ENCODE peak calls at places on chromosomes 13 and 19, in seven cellular contexts. C is left ventricle myocardium inferior; M is gastrocnemius medialis; T is transverse colon; Q is CD4-positive, alpha-beta memory T cell; W is left lung; Z is GM23338. N is an unnamed sample. For H3K27me3, the result is how much of the 10 kb centered on the place peaks cover.

GRCh38 chr13:79258489-79258888 is 147.6 kb downstream of the RBM26 start:
- DNase-seq in C (no peak), M (no peak), T (no peak), Q (no peak), W (no peak), Z (no peak), N (no peak)

GRCh38 chr19:35295792-35296462 is 4.0 kb downstream of the MAG start:
- DNase-seq in C (no peak), M (no peak), T (peak), Q (peak), W (no peak), Z (peak), N (no peak)

GRCh38 chr19:33902395-33902794 is 105.7 kb downstream of the KCTD15 start:
- DNase-seq in C (no peak), M (no peak), T (no peak), Q (no peak), W (no peak), Z (no peak), N (no peak)

GRCh38 chr13:43663474-43664090 is 123.2 kb downstream of the ENOX1 start:
- DNase-seq in C (no peak), M (no peak), T (no peak), Q (no peak), W (no peak), Z (no peak), N (no peak)

GRCh38 chr13:68727165-68727564 is 1380.5 kb upstream of the ATXN8OS start:
- DNase-seq in C (no peak), M (no peak), T (no peak), Q (no peak), W (no peak), Z (no peak), N (no peak)

GRCh38 chr13:28137556-28137955 is 789 bp upstream of the PAN3 start:
- DNase-seq in C (no peak), M (no peak), T (no peak), Q (no peak), W (no peak), Z (no peak), N (no peak)

GRCh38 chr19:28042516-28042915 is 1170.4 kb downstream of the UQCRFS1 start:
- DNase-seq in C (no peak), M (no peak), T (no peak), Q (no peak), W (no peak), Z (no peak), N (no peak)

GRCh38 chr13:112625698-112626097 is 37.7 kb upstream of the TUBGCP3 start:
- DNase-seq in C (no peak), M (no peak), T (no peak), Q (no peak), W (no peak), Z (no peak), N (no peak)

GRCh38 chr13:36125841-36126240 is 5.3 kb downstream of the DCLK1 start:
- DNase-seq in C (no peak), M (no peak), T (no peak), Q (no peak), W (no peak), Z (peak), N (no peak)

GRCh38 chr19:40320558-40320935 is 27.6 kb downstream of the C19orf47 start:
- DNase-seq in C (no peak), M (no peak), T (no peak), Q (no peak), W (peak), Z (no peak), N (no peak)

DNA sequence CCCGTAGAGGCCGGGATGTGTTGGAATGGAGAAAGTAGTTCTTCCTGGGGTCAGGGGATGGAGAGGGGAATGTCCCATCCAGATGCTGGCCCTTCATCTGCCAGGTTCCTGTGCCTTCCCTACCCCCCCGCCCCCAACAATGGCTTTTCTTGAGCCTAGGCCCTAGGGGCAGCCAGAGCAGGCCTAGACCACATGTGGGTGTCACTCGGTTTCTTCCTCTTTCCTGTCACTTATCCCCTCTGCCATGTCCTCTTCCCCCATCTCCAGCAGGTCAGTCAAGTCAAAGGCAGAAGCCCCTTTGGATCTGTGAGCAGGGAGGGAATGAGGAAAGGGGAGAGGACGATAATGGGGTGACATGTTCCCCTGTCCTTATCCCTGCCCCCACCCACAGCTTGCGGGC is 36.4 kb downstream of the LYL1 start:
- DNase-seq in C (no peak), M (no peak), T (no peak), Q (no peak), W (no peak), Z (no peak), N (no peak)
- H3K27ac ChIP-seq in C (peak), M (peak), T (no peak), Q (no peak), W (no peak), Z (no peak), N (no peak)

DNA sequence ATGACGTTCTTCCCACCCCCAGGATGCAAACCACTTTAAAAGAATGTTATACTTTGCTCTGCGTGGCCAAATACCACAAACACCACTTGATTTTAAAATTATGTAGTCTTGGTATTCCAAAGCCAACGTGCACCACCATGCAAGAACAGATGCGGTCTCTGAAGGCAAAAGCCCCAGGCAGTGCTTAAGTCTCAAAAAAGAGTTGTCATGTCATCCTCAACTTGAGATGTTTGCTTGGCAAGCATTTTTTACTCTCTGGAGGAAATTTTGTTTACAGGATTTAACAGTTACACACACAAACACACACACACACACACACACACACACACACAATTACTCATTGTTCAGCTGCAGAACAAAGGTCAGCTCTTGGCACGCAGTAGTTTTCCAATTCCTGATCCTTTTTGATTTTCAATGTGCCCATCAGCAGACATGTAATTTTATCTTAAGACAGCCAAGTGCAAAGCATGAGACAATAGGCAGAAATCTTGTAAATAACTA is 106.2 kb downstream of the RGCC start:
- DNase-seq in C (no peak), M (no peak), T (no peak), Q (no peak), W (no peak), Z (no peak), N (no peak)
- H3K4me3 ChIP-seq in C (no peak), M (no peak), T (no peak), Q (no peak), W (no peak), Z (no peak), N (no peak)

GRCh38 chr19:39203372-39204341 is at the start of gene SYCN:
- DNase-seq in C (no peak), M (no peak), T (no peak), Q (no peak), W (no peak), Z (peak), N (no peak)
- H3K27me3 ChIP-seq in C (half or more), M (under half), T (half or more), Q (under half), W (under half), Z (under half), N (under half)

GRCh38 chr13:34816543-34816942 is 125.5 kb upstream of the NBEA start:
- DNase-seq in C (no peak), M (no peak), T (no peak), Q (no peak), W (no peak), Z (no peak), N (no peak)
- H3K27ac ChIP-seq in C (no peak), M (no peak), T (peak), Q (no peak), W (no peak), Z (peak), N (no peak)

GRCh38 chr13:26934096-26934495 is 173.5 kb upstream of the GPR12 start:
- DNase-seq in C (no peak), M (no peak), T (no peak), Q (no peak), W (no peak), Z (no peak), N (no peak)
- H3K4me3 ChIP-seq in C (no peak), M (no peak), T (no peak), Q (no peak), W (no peak), Z (no peak), N (no peak)

GRCh38 chr13:54356209-54356608 is 1327.6 kb downstream of the OLFM4 start:
- DNase-seq in C (no peak), M (no peak), T (no peak), Q (no peak), W (no peak), Z (peak), N (no peak)

GRCh38 chr13:54356849-54357248 is 1328.2 kb downstream of the OLFM4 start:
- DNase-seq in C (no peak), M (no peak), T (no peak), Q (no peak), W (no peak), Z (peak), N (no peak)

GRCh38 chr13:54361460-54361859 is 1332.8 kb downstream of the OLFM4 start:
- DNase-seq in C (no peak), M (no peak), T (no peak), Q (no peak), W (no peak), Z (no peak), N (no peak)

DNA sequence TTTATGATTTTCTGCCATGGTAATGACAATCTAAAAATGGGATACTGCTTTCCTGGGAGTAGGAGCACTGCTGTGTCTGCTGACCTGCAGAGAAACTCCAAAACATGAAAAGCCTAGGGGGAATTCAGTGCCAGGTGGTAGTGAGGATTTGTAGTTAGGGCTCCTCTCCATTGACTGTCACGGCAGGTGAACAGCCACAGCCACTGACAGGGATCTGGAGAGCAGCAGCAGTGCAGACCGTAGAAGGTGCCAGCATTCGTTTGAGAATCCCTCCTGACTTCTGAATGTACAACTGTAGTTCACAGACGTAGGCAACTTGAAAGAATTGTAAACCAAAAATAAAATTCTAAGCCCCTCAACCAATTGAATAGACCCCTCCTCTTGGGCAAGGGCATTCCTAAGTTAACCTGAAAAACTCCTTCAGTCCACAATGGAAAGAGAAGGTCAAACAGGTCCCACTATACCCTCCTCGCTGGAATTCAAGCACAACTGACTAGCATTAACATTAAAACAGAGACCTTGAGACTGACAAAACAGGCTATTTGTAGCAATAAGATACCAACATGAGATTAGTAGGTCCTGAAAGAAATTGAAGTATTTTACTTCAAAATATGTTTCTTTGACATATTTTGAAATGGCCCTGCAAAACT is 1328.8 kb downstream of the OLFM4 start:
- DNase-seq in C (no peak), M (no peak), T (no peak), Q (no peak), W (no peak), Z (peak), N (peak)
- H3K27me3 ChIP-seq in C (under half), M (under half), T (under half), Q (under half), W (under half), Z (under half), N (under half)

GRCh38 chr13:101570410-101570809 is 117.9 kb downstream of the ITGBL1 start:
- DNase-seq in C (no peak), M (no peak), T (no peak), Q (no peak), W (no peak), Z (no peak), N (no peak)
- H3K27ac ChIP-seq in C (no peak), M (no peak), T (no peak), Q (no peak), W (no peak), Z (no peak), N (no peak)